ENCODE peak calls at places on chromosome 17, in five cellular contexts. K is endothelial cell of umbilical vein, T is transverse colon, P is A549, N is adrenal gland. L is an unnamed sample.
A peak's percentile ranks its signal among the peaks of the same experiment; 100 is the strongest.

GRCh38 chr17:62631086-62631935 is 3.8 kb downstream of the MRC2 start:
- DNase-seq in K (no peak), T (no peak), P (no peak), N (no peak), L (peak; percentile 58)

GRCh38 chr17:4220655-4221054 is 43.1 kb downstream of the ANKFY1 start:
- DNase-seq in K (no peak), T (peak; percentile 48), P (no peak), N (peak; percentile 45), L (peak; percentile 93)

GRCh38 chr17:72660274-72661092 is 432.0 kb downstream of the SLC39A11 start:
- DNase-seq in K (no peak), T (no peak), P (no peak), N (no peak), L (peak; percentile 32)

GRCh38 chr17:20908373-20909273 is 134.2 kb downstream of the USP22 start:
- DNase-seq in K (peak; percentile 87), T (peak; percentile 88), P (peak; percentile 89), N (peak; percentile 95), L (peak; percentile 94)

GRCh38 chr17:76943781-76944213 is 75.6 kb downstream of the MGAT5B start:
- DNase-seq in K (no peak), T (no peak), P (no peak), N (no peak), L (no peak)

GRCh38 chr17:82193520-82194236 is 19.0 kb downstream of the CCDC57 start:
- DNase-seq in K (no peak), T (peak; percentile 67), P (no peak), N (no peak), L (no peak)

GRCh38 chr17:37368577-37368976 is 7.2 kb upstream of the C17orf78 start:
- DNase-seq in K (no peak), T (no peak), P (no peak), N (no peak), L (no peak)

GRCh38 chr17:43832168-43832975 is 574 bp downstream of the MPP3 start:
- DNase-seq in K (peak; percentile 48), T (peak; percentile 62), P (peak; percentile 76), N (peak; percentile 64), L (peak; percentile 79)

GRCh38 chr17:28527181-28527681 is 21.1 kb downstream of the FOXN1 start:
- DNase-seq in K (no peak), T (no peak), P (no peak), N (no peak), L (no peak)

GRCh38 chr17:69819316-69820087 is 255.5 kb upstream of the KCNJ16 start:
- DNase-seq in K (no peak), T (no peak), P (no peak), N (no peak), L (no peak)

GRCh38 chr17:4232168-4232813 is 31.5 kb downstream of the ANKFY1 start:
- DNase-seq in K (no peak), T (no peak), P (no peak), N (no peak), L (no peak)

GRCh38 chr17:41651625-41652460 is 27.5 kb upstream of the KRT17 start:
- DNase-seq in K (no peak), T (peak; percentile 90), P (peak; percentile 56), N (no peak), L (peak; percentile 75)

GRCh38 chr17:8831234-8831849 is 32.2 kb upstream of the MFSD6L start:
- DNase-seq in K (no peak), T (no peak), P (no peak), N (no peak), L (no peak)

GRCh38 chr17:34384271-34384670 is 21.2 kb upstream of the CCL1 start:
- DNase-seq in K (peak; percentile 60), T (no peak), P (no peak), N (no peak), L (no peak)

GRCh38 chr17:66340720-66341119 is 38.3 kb downstream of the PRKCA start:
- DNase-seq in K (no peak), T (no peak), P (no peak), N (no peak), L (no peak)

GRCh38 chr17:44438634-44439033 is 49.2 kb upstream of the ITGA2B start:
- DNase-seq in K (no peak), T (peak; percentile 18), P (no peak), N (no peak), L (no peak)

GRCh38 chr17:55496094-55496881 is 15.0 kb downstream of the SMIM36 start:
- DNase-seq in K (no peak), T (peak; percentile 21), P (peak; percentile 93), N (peak; percentile 7), L (no peak)

GRCh38 chr17:81428121-81428515 is 32.9 kb downstream of the BAHCC1 start:
- DNase-seq in K (no peak), T (peak; percentile 52), P (no peak), N (no peak), L (no peak)

GRCh38 chr17:82019905-82020873 is 2.5 kb downstream of the CENPX start:
- DNase-seq in K (peak; percentile 39), T (peak; percentile 70), P (peak; percentile 72), N (peak; percentile 47), L (no peak)

GRCh38 chr17:72152392-72152727 is 31.5 kb downstream of the SOX9 start:
- DNase-seq in K (no peak), T (no peak), P (no peak), N (no peak), L (no peak)

GRCh38 chr17:82985973-82986372 is 93.4 kb upstream of the METRNL start:
- DNase-seq in K (peak; percentile 49), T (peak; percentile 47), P (no peak), N (no peak), L (no peak)

GRCh38 chr17:43092891-43093290 is 32.3 kb downstream of the BRCA1 start:
- DNase-seq in K (peak; percentile 23), T (no peak), P (no peak), N (no peak), L (no peak)

DNA sequence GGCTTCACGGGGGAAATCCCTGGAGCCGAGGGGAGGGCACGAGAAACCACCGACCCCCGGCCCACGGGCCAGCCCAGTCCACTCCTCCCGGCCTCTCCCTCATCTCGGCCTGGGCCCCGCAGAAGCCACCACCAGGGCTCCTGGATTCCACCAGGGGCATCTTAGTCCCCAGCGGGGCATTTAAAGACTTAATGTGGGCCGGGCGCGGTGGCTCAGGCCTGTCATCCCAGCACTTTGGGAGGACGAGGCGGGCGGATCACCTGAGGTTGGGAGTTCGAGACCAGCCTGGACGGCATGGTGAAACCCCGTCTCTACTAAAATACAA is 24.1 kb upstream of the ABR start:
- DNase-seq in K (no peak), T (no peak), P (no peak), N (no peak), L (peak; percentile 74)
- H3K4me3 ChIP-seq in K (peak overlapping the region; percentile 44), T (peak overlapping the region; percentile 50), P (peak overlapping the region; percentile 54), N (peak overlapping the region; percentile 27), L (peak overlapping the region; percentile 64)

GRCh38 chr17:50168319-50168718 is 2.5 kb downstream of the SGCA start:
- DNase-seq in K (no peak), T (no peak), P (no peak), N (no peak), L (no peak)
- H3K4me1 ChIP-seq in K (no peaks in the 10 kb centered on the region), T (no peaks in the 10 kb centered on the region), P (peaks cover 18% of the 10 kb centered on the region), N (no peaks in the 10 kb centered on the region), L (peaks cover 50% of the 10 kb centered on the region)

DNA sequence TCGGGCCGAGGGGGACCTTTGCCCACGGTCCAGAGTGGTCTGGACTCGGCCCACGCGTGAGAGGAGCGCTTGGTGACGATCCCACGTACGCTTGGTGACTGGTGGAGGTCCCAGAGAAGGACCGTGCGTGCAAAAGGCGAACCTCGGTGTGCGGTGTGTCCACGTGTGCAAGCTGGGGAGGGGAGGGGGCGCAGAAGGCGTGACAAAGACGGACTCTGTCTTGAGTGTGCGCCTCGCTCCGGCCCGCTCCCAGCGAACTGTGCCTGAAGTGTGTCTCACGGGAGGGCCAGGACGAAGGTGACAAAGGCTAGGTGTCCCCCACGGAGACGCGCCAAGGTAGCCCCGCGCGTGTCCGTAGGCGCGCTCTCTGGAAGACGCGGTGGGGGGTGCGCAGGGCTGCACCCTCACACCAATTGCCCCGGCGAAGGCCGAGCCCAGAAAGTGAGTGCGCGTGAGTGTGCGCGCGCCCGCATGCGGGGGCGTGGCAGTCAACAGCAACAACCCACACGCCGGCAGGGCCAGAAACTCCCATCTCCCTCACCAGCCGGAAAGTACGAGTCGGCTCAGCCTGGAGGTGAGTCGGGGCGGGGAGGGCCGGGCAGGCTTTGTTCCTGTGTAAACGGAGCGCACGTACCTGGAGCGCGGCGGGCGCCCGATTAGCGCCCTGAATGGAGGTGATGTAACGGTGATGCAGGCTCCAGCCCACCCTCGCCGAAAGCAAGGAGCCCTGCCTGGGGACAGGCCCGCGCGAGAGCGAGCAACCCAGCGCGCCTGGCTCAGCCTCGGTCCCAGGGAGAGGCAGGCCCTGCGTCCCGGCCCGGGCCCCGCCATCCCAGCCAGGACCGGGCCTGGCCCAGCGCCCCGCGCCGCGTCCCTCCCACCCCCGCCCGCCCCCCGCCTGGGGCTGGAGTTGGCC is at the start of gene GPRC5C:
- DNase-seq in K (no peak), T (peak; percentile 92), P (peak; percentile 88), N (peak; percentile 81), L (peak; percentile 80)
- TF ChIP-seq POLR2A in K (no peak), T (peak; percentile 93), P (peak; percentile 49), N (peak; percentile 63), L (peak; percentile 75)

GRCh38 chr17:67490471-67490870 is 113.4 kb downstream of the PITPNC1 start:
- DNase-seq in K (no peak), T (no peak), P (no peak), N (no peak), L (no peak)
- H3K4me3 ChIP-seq in K (no peak overlapping the region), T (no peak overlapping the region), P (peak overlapping the region; percentile 29), N (no peak overlapping the region), L (peak overlapping the region; percentile 37)

GRCh38 chr17:57092779-57093178 is 7.7 kb downstream of the AKAP1 start:
- DNase-seq in K (no peak), T (no peak), P (no peak), N (no peak), L (peak; percentile 91)

GRCh38 chr17:57092171-57092570 is 7.1 kb downstream of the AKAP1 start:
- DNase-seq in K (no peak), T (no peak), P (no peak), N (peak; percentile 40), L (peak; percentile 92)

GRCh38 chr17:57090560-57091185 is 5.6 kb downstream of the AKAP1 start:
- DNase-seq in K (no peak), T (no peak), P (no peak), N (no peak), L (no peak)

GRCh38 chr17:57089391-57089790 is 4.3 kb downstream of the AKAP1 start:
- DNase-seq in K (no peak), T (no peak), P (no peak), N (no peak), L (no peak)

GRCh38 chr17:57091186-57091618 is 6.2 kb downstream of the AKAP1 start:
- DNase-seq in K (no peak), T (no peak), P (no peak), N (peak; percentile 35), L (peak; percentile 89)
- H3K4me1 ChIP-seq in K (peaks cover 4% of the 10 kb centered on the region), T (peaks cover 41% of the 10 kb centered on the region), P (peaks cover 17% of the 10 kb centered on the region), N (peaks cover 59% of the 10 kb centered on the region), L (peaks cover 79% of the 10 kb centered on the region)

GRCh38 chr17:60676758-60677307 is 818 bp upstream of the BCAS3 start:
- DNase-seq in K (no peak), T (no peak), P (no peak), N (no peak), L (no peak)
- TF ChIP-seq POLR2A in K (peak; percentile 63), T (peak; percentile 13), P (peak; percentile 11), N (peak; percentile 53), L (peak; percentile 39)

L was measured in sigmoid colon.